ENCODE peak calls at places on chromosomes 12 and 14, in four cellular contexts. D is COR-L47, K is HS-5, N is endothelial cell. B is an unnamed sample.

GRCh38 chr14:92729632-92730358 is 18.6 kb downstream of the LGMN start:
- DNase-seq in D (no peak), K (peak; percentile 75), N (no peak), B (no peak)

GRCh38 chr12:113151655-113152054 is 2.1 kb downstream of the CFAP73 start:
- DNase-seq in D (no peak), K (no peak), N (no peak), B (no peak)

GRCh38 chr14:89959853-89960493 is 4.2 kb downstream of the TDP1 start:
- DNase-seq in D (no peak), K (no peak), N (no peak), B (no peak)

GRCh38 chr12:100708591-100708990 is 86.0 kb upstream of the ANO4 start:
- DNase-seq in D (no peak), K (no peak), N (no peak), B (no peak)

GRCh38 chr12:120712654-120713053 is 2.4 kb downstream of the UNC119B start:
- DNase-seq in D (no peak), K (no peak), N (no peak), B (no peak)

GRCh38 chr12:121184425-121184824 is 25.5 kb upstream of the P2RX4 start:
- DNase-seq in D (no peak), K (no peak), N (no peak), B (no peak)

GRCh38 chr12:47824198-47824597 is 4.5 kb upstream of the HDAC7 start:
- DNase-seq in D (no peak), K (no peak), N (no peak), B (no peak)

GRCh38 chr12:13962699-13963098 is 18.7 kb downstream of the GRIN2B start:
- DNase-seq in D (no peak), K (no peak), N (no peak), B (no peak)

GRCh38 chr14:62673014-62673727 is 372.1 kb downstream of the KCNH5 start:
- DNase-seq in D (no peak), K (no peak), N (no peak), B (no peak)

GRCh38 chr12:3803865-3804472 is 51.1 kb upstream of the CRACR2A start:
- DNase-seq in D (peak; percentile 50), K (peak; percentile 22), N (peak; percentile 65), B (peak; percentile 35)

GRCh38 chr12:76029982-76030377 is 1.6 kb downstream of the PHLDA1 start:
- DNase-seq in D (no peak), K (no peak), N (peak; percentile 22), B (no peak)

GRCh38 chr14:95722525-95723190 is 8.7 kb upstream of the TCL1A start:
- DNase-seq in D (no peak), K (no peak), N (no peak), B (no peak)

GRCh38 chr12:130765186-130765659 is 49.1 kb upstream of the RIMBP2 start:
- DNase-seq in D (no peak), K (peak; percentile 9), N (no peak), B (no peak)

GRCh38 chr14:36988989-36989388 is 183.4 kb downstream of the SLC25A21 start:
- DNase-seq in D (no peak), K (no peak), N (no peak), B (no peak)

GRCh38 chr14:52840916-52841315 is 49.5 kb upstream of the GNPNAT1 start:
- DNase-seq in D (no peak), K (no peak), N (no peak), B (no peak)

GRCh38 chr12:28083816-28084678 is 106.2 kb upstream of the CCDC91 start:
- DNase-seq in D (no peak), K (no peak), N (no peak), B (no peak)

GRCh38 chr12:92995258-92995905 is 66.3 kb upstream of the EEA1 start:
- DNase-seq in D (no peak), K (no peak), N (no peak), B (no peak)

GRCh38 chr12:29073631-29074239 is 75.3 kb upstream of the FAR2 start:
- DNase-seq in D (no peak), K (peak; percentile 19), N (peak; percentile 23), B (peak; percentile 1)

GRCh38 chr12:130164931-130165330 is 2.7 kb downstream of the FZD10 start:
- DNase-seq in D (no peak), K (no peak), N (no peak), B (no peak)

B was measured in GDM1.